ENCODE peak calls at places on chromosome 1, in five cellular contexts. One of them, this sample, is unnamed.

GRCh38 chr1:243253927-243254232 is 1.2 kb downstream of the CEP170 start:
- DNase-seq in GM23338: no peak
- DNase-seq in cardiac muscle cell: no peak
- DNase-seq in prostate gland: no peak
- DNase-seq in breast epithelium: no peak
- DNase-seq in this sample: no peak

GRCh38 chr1:46490603-46491499 is 1.2 kb downstream of the DMBX1 start:
- DNase-seq in GM23338: no peak
- DNase-seq in cardiac muscle cell: no peak
- DNase-seq in prostate gland: no peak
- DNase-seq in breast epithelium: no peak
- DNase-seq in this sample: no peak

GRCh38 chr1:40107290-40107959 is 10.4 kb upstream of the PPT1 start:
- DNase-seq in GM23338: peak
- DNase-seq in cardiac muscle cell: no peak
- DNase-seq in prostate gland: peak
- DNase-seq in breast epithelium: no peak
- DNase-seq in this sample: no peak

GRCh38 chr1:232518357-232518756 is 111.6 kb downstream of the SIPA1L2 start:
- DNase-seq in GM23338: no peak
- DNase-seq in cardiac muscle cell: no peak
- DNase-seq in prostate gland: no peak
- DNase-seq in breast epithelium: no peak
- DNase-seq in this sample: no peak

GRCh38 chr1:86152887-86153286 is 3.7 kb downstream of the COL24A1 start:
- DNase-seq in GM23338: no peak
- DNase-seq in cardiac muscle cell: no peak
- DNase-seq in prostate gland: no peak
- DNase-seq in breast epithelium: no peak
- DNase-seq in this sample: no peak

GRCh38 chr1:243974451-243975292 is 76.4 kb upstream of the ZBTB18 start:
- DNase-seq in GM23338: peak
- DNase-seq in cardiac muscle cell: peak
- DNase-seq in prostate gland: no peak
- DNase-seq in breast epithelium: no peak
- DNase-seq in this sample: no peak

GRCh38 chr1:54331091-54331772 is 75.0 kb downstream of the SSBP3 start:
- DNase-seq in GM23338: no peak
- DNase-seq in cardiac muscle cell: no peak
- DNase-seq in prostate gland: no peak
- DNase-seq in breast epithelium: no peak
- DNase-seq in this sample: no peak

GRCh38 chr1:84278905-84279304 is 22.6 kb upstream of the SAMD13 start:
- DNase-seq in GM23338: no peak
- DNase-seq in cardiac muscle cell: no peak
- DNase-seq in prostate gland: no peak
- DNase-seq in breast epithelium: no peak
- DNase-seq in this sample: no peak

DNA sequence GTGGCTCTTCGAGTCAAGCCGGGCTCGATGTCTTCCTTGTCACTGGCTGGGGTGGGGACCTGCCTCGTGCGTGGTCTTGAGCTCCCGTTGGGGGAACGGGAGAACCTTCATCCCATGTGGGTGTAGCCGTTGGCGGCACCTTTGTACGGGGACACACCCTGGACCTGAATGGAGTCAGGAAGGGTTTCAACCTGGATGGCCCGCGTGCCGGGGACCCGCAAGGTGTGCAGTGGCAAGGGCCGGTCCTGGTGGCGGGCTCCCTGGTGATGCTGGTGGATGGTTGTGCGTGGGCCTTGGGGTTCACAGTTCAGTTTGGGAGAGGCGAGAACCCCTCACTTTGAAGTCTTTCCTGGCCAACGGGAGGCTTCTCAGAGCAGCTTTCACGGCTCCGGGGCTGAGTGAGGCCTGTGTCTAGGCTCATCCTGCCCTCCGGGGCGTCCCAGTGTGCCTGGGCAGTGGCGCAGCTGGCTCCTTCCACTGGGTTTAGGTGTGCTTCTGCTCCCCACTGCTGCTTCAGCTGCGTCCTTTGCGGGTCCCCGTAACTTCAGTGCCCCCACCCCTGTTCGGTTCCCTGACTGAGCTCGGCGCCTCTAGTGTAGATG is 11.4 kb downstream of the SKI start:
- DNase-seq in GM23338: no peak
- DNase-seq in cardiac muscle cell: no peak
- DNase-seq in prostate gland: no peak
- DNase-seq in breast epithelium: no peak
- DNase-seq in this sample: peak
- H3K27ac ChIP-seq in GM23338: peak
- H3K27ac ChIP-seq in cardiac muscle cell: peak
- H3K27ac ChIP-seq in prostate gland: peak
- H3K27ac ChIP-seq in breast epithelium: peak
- H3K27ac ChIP-seq in this sample: peak

GRCh38 chr1:90724926-90725325 is 7.8 kb upstream of the BARHL2 start:
- DNase-seq in GM23338: peak
- DNase-seq in cardiac muscle cell: no peak
- DNase-seq in prostate gland: no peak
- DNase-seq in breast epithelium: no peak
- DNase-seq in this sample: no peak

GRCh38 chr1:90726716-90727480 is 9.8 kb upstream of the BARHL2 start:
- DNase-seq in GM23338: peak
- DNase-seq in cardiac muscle cell: no peak
- DNase-seq in prostate gland: no peak
- DNase-seq in breast epithelium: no peak
- DNase-seq in this sample: no peak

GRCh38 chr1:90724361-90724760 is 7.3 kb upstream of the BARHL2 start:
- DNase-seq in GM23338: peak
- DNase-seq in cardiac muscle cell: no peak
- DNase-seq in prostate gland: no peak
- DNase-seq in breast epithelium: no peak
- DNase-seq in this sample: no peak

GRCh38 chr1:90725341-90725960 is 8.3 kb upstream of the BARHL2 start:
- DNase-seq in GM23338: peak
- DNase-seq in cardiac muscle cell: no peak
- DNase-seq in prostate gland: no peak
- DNase-seq in breast epithelium: no peak
- DNase-seq in this sample: no peak

GRCh38 chr1:90725961-90726715 is 9.0 kb upstream of the BARHL2 start:
- DNase-seq in GM23338: peak
- DNase-seq in cardiac muscle cell: peak
- DNase-seq in prostate gland: no peak
- DNase-seq in breast epithelium: no peak
- DNase-seq in this sample: no peak
- H3K4me3 ChIP-seq in GM23338: peak
- H3K4me3 ChIP-seq in cardiac muscle cell: peak
- H3K4me3 ChIP-seq in prostate gland: no peak
- H3K4me3 ChIP-seq in breast epithelium: peak
- H3K4me3 ChIP-seq in this sample: peak

DNA sequence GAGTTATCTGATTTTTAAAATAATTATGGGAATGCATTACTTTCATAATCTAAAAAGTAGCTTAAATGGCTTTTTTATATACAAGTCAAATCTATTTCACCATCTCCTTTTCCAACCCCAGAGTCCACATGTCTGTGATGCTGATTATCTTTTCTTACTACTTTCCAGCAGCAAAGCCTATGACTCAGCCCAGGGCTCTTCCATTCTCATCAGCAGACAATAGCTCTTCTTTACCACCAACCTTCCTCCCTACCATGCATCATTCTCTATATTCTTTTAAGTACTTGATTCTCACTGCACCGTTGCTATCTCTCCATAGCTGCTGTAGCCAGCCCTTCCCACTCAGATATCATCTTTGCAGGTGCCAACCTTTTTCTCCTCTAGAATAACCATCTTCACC is 61.3 kb downstream of the OVGP1 start:
- DNase-seq in GM23338: no peak
- DNase-seq in cardiac muscle cell: peak
- DNase-seq in prostate gland: no peak
- DNase-seq in breast epithelium: no peak
- DNase-seq in this sample: no peak
- H3K27ac ChIP-seq in GM23338: no peak
- H3K27ac ChIP-seq in cardiac muscle cell: peak
- H3K27ac ChIP-seq in prostate gland: no peak
- H3K27ac ChIP-seq in breast epithelium: no peak
- H3K27ac ChIP-seq in this sample: no peak

GRCh38 chr1:32239790-32240139 is 7.3 kb upstream of the FAM167B start:
- DNase-seq in GM23338: no peak
- DNase-seq in cardiac muscle cell: no peak
- DNase-seq in prostate gland: no peak
- DNase-seq in breast epithelium: no peak
- DNase-seq in this sample: no peak

GRCh38 chr1:32241011-32241763 is 5.8 kb upstream of the FAM167B start:
- DNase-seq in GM23338: peak
- DNase-seq in cardiac muscle cell: peak
- DNase-seq in prostate gland: peak
- DNase-seq in breast epithelium: peak
- DNase-seq in this sample: peak

GRCh38 chr1:32239335-32239734 is 7.7 kb upstream of the FAM167B start:
- DNase-seq in GM23338: peak
- DNase-seq in cardiac muscle cell: no peak
- DNase-seq in prostate gland: no peak
- DNase-seq in breast epithelium: no peak
- DNase-seq in this sample: no peak

GRCh38 chr1:32242341-32242851 is 4.6 kb upstream of the FAM167B start:
- DNase-seq in GM23338: peak
- DNase-seq in cardiac muscle cell: peak
- DNase-seq in prostate gland: no peak
- DNase-seq in breast epithelium: no peak
- DNase-seq in this sample: no peak

GRCh38 chr1:32240140-32240951 is 6.7 kb upstream of the FAM167B start:
- DNase-seq in GM23338: peak
- DNase-seq in cardiac muscle cell: peak
- DNase-seq in prostate gland: peak
- DNase-seq in breast epithelium: peak
- DNase-seq in this sample: peak
- H3K4me3 ChIP-seq in GM23338: peak
- H3K4me3 ChIP-seq in cardiac muscle cell: peak
- H3K4me3 ChIP-seq in prostate gland: peak
- H3K4me3 ChIP-seq in breast epithelium: peak
- H3K4me3 ChIP-seq in this sample: peak

DNA sequence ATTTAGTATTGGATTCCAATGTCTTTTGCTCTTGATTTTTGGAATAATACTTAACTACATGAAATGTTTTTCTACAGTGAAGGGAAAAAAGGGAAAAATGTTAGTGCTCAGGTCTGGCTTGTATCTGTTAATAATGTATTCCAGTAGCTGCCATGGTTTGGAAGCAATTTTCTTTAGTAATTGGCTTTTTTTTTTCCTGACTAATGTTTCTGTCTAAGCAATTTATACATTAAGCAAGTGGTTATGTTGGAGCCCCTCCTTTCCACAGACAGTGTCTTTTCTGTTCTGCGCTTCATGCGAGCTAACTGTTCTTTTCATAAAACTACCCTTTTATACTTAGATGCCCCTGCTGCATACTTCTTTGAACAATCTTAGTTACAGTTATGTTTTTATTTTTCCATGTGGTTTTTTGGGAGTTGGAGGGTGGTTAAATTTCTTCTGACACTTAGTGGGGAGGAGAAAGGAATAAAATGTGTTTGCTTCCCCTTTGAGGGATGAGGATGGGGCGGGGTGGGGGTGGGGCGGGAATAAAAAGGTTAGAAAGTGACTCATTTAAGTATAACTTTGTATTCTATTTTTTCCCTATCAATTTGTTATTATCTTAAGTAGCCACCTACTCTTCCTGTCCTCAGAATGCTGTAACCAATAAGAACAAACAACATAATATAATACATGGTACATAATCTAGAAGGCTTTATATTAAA is 83.1 kb downstream of the CLIC4 start:
- DNase-seq in GM23338: no peak
- DNase-seq in cardiac muscle cell: no peak
- DNase-seq in prostate gland: no peak
- DNase-seq in breast epithelium: no peak
- DNase-seq in this sample: no peak
- H3K27ac ChIP-seq in GM23338: no peak
- H3K27ac ChIP-seq in cardiac muscle cell: peak
- H3K27ac ChIP-seq in prostate gland: no peak
- H3K27ac ChIP-seq in breast epithelium: no peak
- H3K27ac ChIP-seq in this sample: no peak

DNA sequence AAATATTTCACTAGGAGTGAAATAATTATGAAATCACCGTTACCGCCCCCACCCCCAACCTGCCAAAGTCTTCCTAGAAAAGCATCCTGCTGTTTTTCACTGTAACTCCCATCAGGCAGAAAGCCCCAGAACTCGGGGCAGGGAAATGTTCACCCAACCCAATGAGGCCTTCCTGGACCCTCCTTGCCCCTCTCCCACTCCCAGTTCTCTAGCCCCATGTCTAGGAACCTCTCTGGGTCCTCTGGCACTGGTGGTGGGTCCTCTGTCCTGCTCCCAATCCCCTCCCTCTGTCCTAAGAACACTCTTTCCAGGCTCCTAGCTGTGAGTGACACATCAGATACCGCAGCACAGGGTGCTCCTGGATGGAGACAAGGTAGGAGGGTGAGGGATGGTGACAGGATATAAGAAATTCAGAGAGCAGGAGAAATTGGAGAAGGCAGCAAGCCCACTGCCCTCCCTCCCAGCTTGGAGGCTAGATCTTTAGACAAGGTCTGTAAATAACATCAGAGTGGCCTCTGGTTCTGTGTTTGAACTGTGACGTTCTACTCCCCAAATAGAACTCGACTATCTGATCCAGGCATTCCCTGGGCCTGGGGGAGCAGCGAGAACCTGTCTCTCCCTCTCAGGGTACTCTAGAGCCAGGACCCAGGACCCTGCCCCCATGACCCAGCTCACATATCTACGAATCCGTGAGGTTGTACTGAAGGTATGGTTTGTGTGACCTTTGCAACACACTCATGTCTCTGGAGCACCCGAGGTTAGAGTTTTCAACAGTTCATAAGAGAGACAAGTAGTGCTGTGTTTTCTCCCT is 23.3 kb upstream of the BTG2 start:
- DNase-seq in GM23338: no peak
- DNase-seq in cardiac muscle cell: no peak
- DNase-seq in prostate gland: no peak
- DNase-seq in breast epithelium: peak
- DNase-seq in this sample: no peak
- H3K4me3 ChIP-seq in GM23338: no peak
- H3K4me3 ChIP-seq in cardiac muscle cell: no peak
- H3K4me3 ChIP-seq in prostate gland: no peak
- H3K4me3 ChIP-seq in breast epithelium: no peak
- H3K4me3 ChIP-seq in this sample: no peak

DNA sequence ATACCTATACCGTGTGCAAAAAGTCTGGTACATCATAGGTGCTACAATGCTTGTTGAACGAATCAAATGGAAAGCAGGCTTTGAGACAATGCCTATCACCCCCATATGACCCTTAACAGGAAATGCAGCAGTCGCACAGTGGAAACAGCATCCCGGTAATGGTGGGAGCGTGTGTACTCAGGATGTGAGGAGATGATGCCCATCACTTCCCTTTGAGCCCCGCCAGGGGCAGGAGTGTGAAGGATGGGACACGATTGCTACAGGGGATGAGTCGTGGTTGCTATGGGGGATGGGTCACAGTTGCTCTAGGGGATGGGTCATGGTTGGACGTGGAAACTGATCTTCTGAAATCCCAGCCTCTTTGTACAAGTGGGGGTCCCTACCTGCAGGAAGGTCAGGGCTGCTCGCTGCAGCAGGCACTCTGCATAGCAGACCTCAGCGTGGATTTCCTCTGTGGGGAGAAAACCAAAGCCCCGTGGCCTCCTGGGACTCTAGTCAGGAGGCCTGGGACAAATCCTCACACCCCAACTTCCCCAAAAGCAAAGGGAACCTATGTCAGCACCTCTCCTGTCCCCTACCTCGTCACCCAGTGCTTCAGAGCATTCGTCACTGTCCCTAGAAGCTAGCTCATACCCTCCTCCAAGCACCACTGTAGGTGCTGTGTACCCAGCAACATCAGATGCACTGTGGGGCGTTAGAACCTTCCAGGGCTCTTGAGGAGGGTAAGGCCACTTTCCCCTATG is 19.3 kb downstream of the TTC39A start:
- DNase-seq in GM23338: no peak
- DNase-seq in cardiac muscle cell: peak
- DNase-seq in prostate gland: no peak
- DNase-seq in breast epithelium: no peak
- DNase-seq in this sample: no peak
- H3K27ac ChIP-seq in GM23338: no peak
- H3K27ac ChIP-seq in cardiac muscle cell: no peak
- H3K27ac ChIP-seq in prostate gland: no peak
- H3K27ac ChIP-seq in breast epithelium: no peak
- H3K27ac ChIP-seq in this sample: no peak